ENCODE peak calls at places on chromosomes 3 and 15, in ten cellular contexts. O is RWPE1, L is GM13977, Z is NCI-H2029, R is GM04504, G is COR-L47, K is neural progenitor cell, J is T1000, M is activated gamma-delta T cell, F is epithelial cell of esophagus. P is an unnamed sample.
A peak's percentile ranks its signal among the peaks of the same experiment; 100 is the strongest.

GRCh38 chr15:45714501-45715488 is 80.0 kb downstream of the SQOR start:
- DNase-seq in J (peak; percentile 46), F (peak; percentile 76), R (no peak), K (peak; percentile 84), G (peak; percentile 74), Z (peak; percentile 20), M (no peak), L (no peak), O (peak; percentile 41), P (peak; percentile 66)

GRCh38 chr3:11288021-11288491 is 15.9 kb downstream of the ATG7 start:
- DNase-seq in G (no peak), L (no peak), K (no peak), J (no peak), Z (no peak), F (peak; percentile 24), M (no peak), O (no peak), R (no peak), P (peak; percentile 35)

GRCh38 chr3:128310286-128311058 is 156.2 kb downstream of the DNAJB8 start:
- DNase-seq in K (no peak), O (no peak), Z (no peak), G (no peak), F (no peak), R (no peak), M (no peak), L (no peak), J (no peak), P (no peak)

GRCh38 chr3:171376125-171376947 is 83.9 kb downstream of the TNIK start:
- DNase-seq in F (peak; percentile 34), Z (no peak), M (no peak), L (no peak), J (no peak), K (no peak), R (no peak), O (no peak), G (no peak), P (peak; percentile 65)

GRCh38 chr15:72175186-72176044 is 22.2 kb downstream of the GRAMD2A start:
- DNase-seq in Z (no peak), O (no peak), L (no peak), K (no peak), R (no peak), M (no peak), F (no peak), J (no peak), G (no peak), P (no peak)

GRCh38 chr15:25088261-25088790 is 133.5 kb downstream of the SNRPN start:
- DNase-seq in R (no peak), J (no peak), K (no peak), G (no peak), Z (no peak), O (no peak), L (no peak), M (no peak), F (no peak), P (no peak)

GRCh38 chr3:24145981-24146822 is 201.1 kb downstream of the NR1D2 start:
- DNase-seq in L (no peak), Z (no peak), G (no peak), O (peak; percentile 55), F (peak; percentile 41), R (peak; percentile 92), J (peak; percentile 50), M (no peak), K (no peak), P (peak; percentile 59)

GRCh38 chr15:29087521-29088285 is 181.9 kb downstream of the NSMCE3 start:
- DNase-seq in O (no peak), K (no peak), R (no peak), Z (no peak), F (no peak), J (no peak), M (no peak), G (no peak), L (no peak), P (no peak)

GRCh38 chr3:114418724-114419543 is 125.1 kb downstream of the TIGIT start:
- DNase-seq in G (peak; percentile 75), Z (peak; percentile 71), K (peak; percentile 69), O (peak; percentile 50), L (peak; percentile 32), F (peak; percentile 86), R (peak; percentile 90), M (no peak), J (no peak), P (peak; percentile 77)

GRCh38 chr15:99613887-99614642 is 48.3 kb downstream of the MEF2A start:
- DNase-seq in R (peak; percentile 15), G (no peak), J (no peak), L (no peak), Z (no peak), F (peak; percentile 36), K (no peak), M (no peak), O (peak; percentile 14), P (peak; percentile 18)

GRCh38 chr15:90035835-90036220 is 34.7 kb downstream of the ZNF710 start:
- DNase-seq in L (no peak), Z (no peak), R (no peak), M (no peak), J (no peak), O (no peak), F (no peak), K (no peak), G (no peak), P (no peak)

GRCh38 chr15:80093854-80094418 is 34.5 kb downstream of the ZFAND6 start:
- DNase-seq in M (no peak), L (no peak), F (peak; percentile 58), J (no peak), K (peak; percentile 16), R (no peak), O (peak; percentile 50), G (no peak), Z (no peak), P (peak; percentile 37)

GRCh38 chr15:86231864-86232801 is 152.5 kb downstream of the AGBL1 start:
- DNase-seq in G (peak; percentile 28), F (peak; percentile 62), K (peak; percentile 73), J (no peak), M (no peak), Z (no peak), R (no peak), L (peak; percentile 38), O (peak; percentile 57), P (peak; percentile 17)

GRCh38 chr3:128476659-128477058 is 10.0 kb upstream of the DNAJB8 start:
- DNase-seq in R (no peak), J (no peak), G (no peak), M (no peak), Z (no peak), F (no peak), O (no peak), L (no peak), K (no peak), P (no peak)

GRCh38 chr15:94263341-94264273 is 32.2 kb downstream of the MCTP2 start:
- DNase-seq in J (no peak), R (peak; percentile 10), F (peak; percentile 80), K (no peak), Z (no peak), M (no peak), L (no peak), G (no peak), O (no peak), P (no peak)

GRCh38 chr15:77002436-77002835 is 7.5 kb downstream of the PSTPIP1 start:
- DNase-seq in M (no peak), Z (no peak), L (no peak), R (no peak), J (no peak), O (no peak), K (no peak), G (no peak), F (no peak), P (no peak)

GRCh38 chr15:68252925-68253534 is 23.5 kb upstream of the CLN6 start:
- DNase-seq in M (no peak), K (peak; percentile 82), O (peak; percentile 75), L (peak; percentile 77), F (peak; percentile 88), Z (peak; percentile 21), R (peak; percentile 48), G (peak; percentile 68), J (peak; percentile 24), P (peak; percentile 79)

GRCh38 chr3:143811602-143812001 is 36.7 kb downstream of the SLC9A9 start:
- DNase-seq in L (no peak), K (no peak), M (no peak), O (no peak), G (no peak), F (no peak), J (no peak), Z (no peak), R (no peak), P (no peak)

GRCh38 chr3:60336061-60336460 is 915.2 kb downstream of the FHIT start:
- DNase-seq in F (no peak), J (no peak), G (no peak), M (no peak), O (no peak), K (no peak), R (no peak), L (no peak), Z (no peak), P (no peak)

GRCh38 chr3:111714305-111714704 is 119.2 kb upstream of the ZBED2 start:
- DNase-seq in G (no peak), M (no peak), K (peak; percentile 40), Z (no peak), R (no peak), F (peak; percentile 58), O (no peak), J (peak; percentile 37), L (no peak), P (peak; percentile 73)

GRCh38 chr15:69664572-69665326 is 212.1 kb downstream of the RPLP1 start:
- DNase-seq in F (no peak), O (no peak), J (no peak), M (no peak), G (peak; percentile 90), L (no peak), R (no peak), Z (no peak), K (no peak), P (peak; percentile 10)

GRCh38 chr3:113498221-113499005 is 16.5 kb downstream of the SPICE1 start:
- DNase-seq in O (no peak), M (no peak), Z (no peak), L (no peak), G (no peak), R (no peak), J (no peak), K (no peak), F (peak; percentile 63), P (peak; percentile 47)

GRCh38 chr15:70100495-70101331 is 3.0 kb upstream of the TLE3 start:
- DNase-seq in F (peak; percentile 56), K (peak; percentile 80), J (no peak), R (no peak), Z (peak; percentile 34), O (no peak), M (peak; percentile 46), G (peak; percentile 71), L (peak; percentile 44), P (peak; percentile 39)

GRCh38 chr3:159724627-159725026 is 264.0 kb upstream of the IL12A start:
- DNase-seq in O (peak; percentile 38), L (no peak), Z (no peak), G (no peak), F (peak; percentile 57), K (no peak), J (no peak), M (no peak), R (peak; percentile 32), P (peak; percentile 28)

GRCh38 chr15:42158941-42159340 is 2.5 kb upstream of the PLA2G4F start:
- DNase-seq in L (no peak), M (no peak), F (no peak), J (no peak), R (no peak), G (no peak), O (no peak), Z (no peak), K (no peak), P (no peak)

P was measured in kidney tubule cell.